ENCODE peak calls at places on chromosome 2, in ten cellular contexts. G is cardiac fibroblast; V is amygdala; Z is HepG2; D is AML-193; F is activated CD4-positive, alpha-beta T cell treated with anti-CD3 and anti-CD28 coated beads, Interleukin-2, amount 50 U/mL, for 24 hours; E is lung microvascular endothelial cell; Q is GM18507; A is ACHN; K is prostate gland. O is an unnamed sample.

GRCh38 chr2:226325541-226325940 is 474.1 kb downstream of the IRS1 start:
- DNase-seq in F (no peak), G (peak; percentile 49), V (no peak), D (peak; percentile 74), E (peak; percentile 26), A (no peak), K (no peak), Z (no peak), Q (no peak), O (no peak)

GRCh38 chr2:40169430-40169829 is 282.5 kb downstream of the SLC8A1 start:
- DNase-seq in E (no peak), K (no peak), A (no peak), V (no peak), G (no peak), Z (no peak), Q (no peak), D (no peak), F (no peak), O (no peak)

GRCh38 chr2:163407296-163407695 is 328.5 kb downstream of the FIGN start:
- DNase-seq in Q (no peak), Z (no peak), K (peak; percentile 70), V (no peak), A (no peak), E (no peak), G (peak; percentile 25), F (no peak), D (no peak), O (no peak)

GRCh38 chr2:65922794-65923193 is 490.4 kb upstream of the SPRED2 start:
- DNase-seq in E (no peak), G (peak; percentile 1), K (peak; percentile 86), A (no peak), F (no peak), D (peak; percentile 91), V (no peak), Z (no peak), Q (no peak), O (no peak)

GRCh38 chr2:231905026-231905425 is 21.2 kb downstream of the NPPC start:
- DNase-seq in A (no peak), Z (no peak), D (no peak), G (no peak), V (no peak), E (no peak), K (no peak), F (no peak), Q (no peak), O (no peak)

GRCh38 chr2:43389581-43390466 is 163.4 kb upstream of the ZFP36L2 start:
- DNase-seq in Z (peak; percentile 83), F (no peak), V (no peak), G (no peak), A (no peak), D (no peak), E (no peak), Q (no peak), K (no peak), O (no peak)

GRCh38 chr2:223969856-223970255 is 12.6 kb downstream of the MRPL44 start:
- DNase-seq in V (no peak), Z (no peak), K (no peak), A (no peak), G (peak; percentile 65), Q (no peak), F (no peak), D (no peak), E (no peak), O (no peak)

GRCh38 chr2:107380912-107381311 is 445.8 kb upstream of the RGPD4 start:
- DNase-seq in G (no peak), E (no peak), Z (no peak), D (no peak), K (no peak), F (no peak), V (no peak), Q (no peak), A (no peak), O (no peak)

GRCh38 chr2:98911126-98911375 is 25.0 kb downstream of the CRACDL start:
- DNase-seq in E (no peak), D (no peak), Z (no peak), V (no peak), G (no peak), A (no peak), K (no peak), Q (no peak), F (no peak), O (no peak)

GRCh38 chr2:69827796-69828540 is 1.5 kb upstream of the GMCL1 start:
- DNase-seq in K (no peak), F (no peak), E (no peak), G (peak; percentile 71), Z (no peak), V (no peak), Q (no peak), A (no peak), D (no peak), O (no peak)